ENCODE peak calls at places on chromosomes 13 and 19, in six cellular contexts. One of them, this sample, is unnamed.

GRCh38 chr13:100673376-100673830 is 1.2 kb downstream of the TMTC4 start:
- DNase-seq in ascending aorta: no peak
- DNase-seq in right lobe of liver: no peak
- DNase-seq in stomach: no peak
- DNase-seq in epithelial cell of proximal tubule: no peak
- DNase-seq in bronchial epithelial cell: no peak
- DNase-seq in this sample: no peak

GRCh38 chr13:113275387-113275786 is 21.7 kb upstream of the LAMP1 start:
- DNase-seq in ascending aorta: no peak
- DNase-seq in stomach: peak; percentile 50
- DNase-seq in right lobe of liver: peak; percentile 68
- DNase-seq in epithelial cell of proximal tubule: no peak
- DNase-seq in bronchial epithelial cell: peak; percentile 65
- DNase-seq in this sample: peak; percentile 44

GRCh38 chr19:13085673-13086072 is 17.0 kb downstream of the LYL1 start:
- DNase-seq in ascending aorta: no peak
- DNase-seq in bronchial epithelial cell: no peak
- DNase-seq in epithelial cell of proximal tubule: no peak
- DNase-seq in right lobe of liver: no peak
- DNase-seq in stomach: no peak
- DNase-seq in this sample: peak; percentile 73

GRCh38 chr19:9645466-9645865 is 24.4 kb upstream of the ZNF561 start:
- DNase-seq in ascending aorta: no peak
- DNase-seq in bronchial epithelial cell: no peak
- DNase-seq in right lobe of liver: no peak
- DNase-seq in stomach: no peak
- DNase-seq in epithelial cell of proximal tubule: no peak
- DNase-seq in this sample: no peak

GRCh38 chr13:48216204-48216711 is 16.7 kb upstream of the ITM2B start:
- DNase-seq in right lobe of liver: no peak
- DNase-seq in ascending aorta: no peak
- DNase-seq in epithelial cell of proximal tubule: no peak
- DNase-seq in bronchial epithelial cell: no peak
- DNase-seq in stomach: no peak
- DNase-seq in this sample: no peak

GRCh38 chr13:114090476-114090875 is 41.9 kb downstream of the RASA3 start:
- DNase-seq in right lobe of liver: peak; percentile 22
- DNase-seq in stomach: no peak
- DNase-seq in ascending aorta: no peak
- DNase-seq in bronchial epithelial cell: no peak
- DNase-seq in epithelial cell of proximal tubule: no peak
- DNase-seq in this sample: no peak

GRCh38 chr13:45108716-45109706 is 11.3 kb upstream of the GTF2F2 start:
- DNase-seq in epithelial cell of proximal tubule: peak; percentile 82
- DNase-seq in bronchial epithelial cell: no peak
- DNase-seq in ascending aorta: no peak
- DNase-seq in right lobe of liver: no peak
- DNase-seq in stomach: no peak
- DNase-seq in this sample: no peak

GRCh38 chr19:32676186-32676894 is 692 bp downstream of the RGS9BP start:
- DNase-seq in right lobe of liver: no peak
- DNase-seq in ascending aorta: no peak
- DNase-seq in stomach: peak; percentile 28
- DNase-seq in epithelial cell of proximal tubule: no peak
- DNase-seq in bronchial epithelial cell: no peak
- DNase-seq in this sample: no peak

GRCh38 chr19:18763674-18764590 is 27.2 kb downstream of the COMP start:
- DNase-seq in epithelial cell of proximal tubule: peak; percentile 64
- DNase-seq in ascending aorta: no peak
- DNase-seq in stomach: no peak
- DNase-seq in right lobe of liver: no peak
- DNase-seq in bronchial epithelial cell: peak; percentile 95
- DNase-seq in this sample: peak; percentile 64

GRCh38 chr13:77345150-77345780 is 18.4 kb upstream of the MYCBP2 start:
- DNase-seq in bronchial epithelial cell: peak; percentile 39
- DNase-seq in stomach: no peak
- DNase-seq in epithelial cell of proximal tubule: no peak
- DNase-seq in ascending aorta: no peak
- DNase-seq in right lobe of liver: no peak
- DNase-seq in this sample: no peak

GRCh38 chr19:42287017-42287825 is 14.7 kb upstream of the PRR19 start:
- DNase-seq in stomach: no peak
- DNase-seq in right lobe of liver: no peak
- DNase-seq in bronchial epithelial cell: no peak
- DNase-seq in epithelial cell of proximal tubule: no peak
- DNase-seq in ascending aorta: no peak
- DNase-seq in this sample: no peak

GRCh38 chr13:72126424-72126823 is 259.4 kb upstream of the DACH1 start:
- DNase-seq in epithelial cell of proximal tubule: no peak
- DNase-seq in ascending aorta: no peak
- DNase-seq in stomach: no peak
- DNase-seq in bronchial epithelial cell: peak; percentile 41
- DNase-seq in right lobe of liver: no peak
- DNase-seq in this sample: no peak

GRCh38 chr13:73421310-73421912 is 362.6 kb downstream of the KLF5 start:
- DNase-seq in epithelial cell of proximal tubule: peak; percentile 75
- DNase-seq in bronchial epithelial cell: peak; percentile 100
- DNase-seq in right lobe of liver: no peak
- DNase-seq in ascending aorta: no peak
- DNase-seq in stomach: peak; percentile 88
- DNase-seq in this sample: no peak

GRCh38 chr19:3513198-3514140 is 7.4 kb downstream of the FZR1 start:
- DNase-seq in bronchial epithelial cell: no peak
- DNase-seq in stomach: peak; percentile 39
- DNase-seq in ascending aorta: no peak
- DNase-seq in right lobe of liver: peak; percentile 74
- DNase-seq in epithelial cell of proximal tubule: no peak
- DNase-seq in this sample: no peak
- TF ChIP-seq CTCF in bronchial epithelial cell: no peak
- TF ChIP-seq CTCF in stomach: no peak
- TF ChIP-seq CTCF in ascending aorta: no peak
- TF ChIP-seq CTCF in right lobe of liver: no peak
- TF ChIP-seq CTCF in epithelial cell of proximal tubule: no peak
- TF ChIP-seq CTCF in this sample: no peak

GRCh38 chr13:24680258-24680920 is at the start of gene ATP12A:
- DNase-seq in epithelial cell of proximal tubule: no peak
- DNase-seq in right lobe of liver: no peak
- DNase-seq in ascending aorta: no peak
- DNase-seq in stomach: peak; percentile 35
- DNase-seq in bronchial epithelial cell: no peak
- DNase-seq in this sample: no peak
- TF ChIP-seq CTCF in epithelial cell of proximal tubule: no peak
- TF ChIP-seq CTCF in right lobe of liver: no peak
- TF ChIP-seq CTCF in ascending aorta: no peak
- TF ChIP-seq CTCF in stomach: no peak
- TF ChIP-seq CTCF in bronchial epithelial cell: peak; percentile 8
- TF ChIP-seq CTCF in this sample: no peak

GRCh38 chr13:38670627-38671026 is 16.2 kb upstream of the FREM2 start:
- DNase-seq in bronchial epithelial cell: peak; percentile 66
- DNase-seq in ascending aorta: no peak
- DNase-seq in stomach: no peak
- DNase-seq in epithelial cell of proximal tubule: no peak
- DNase-seq in right lobe of liver: no peak
- DNase-seq in this sample: no peak
- TF ChIP-seq CTCF in bronchial epithelial cell: no peak
- TF ChIP-seq CTCF in ascending aorta: no peak
- TF ChIP-seq CTCF in stomach: no peak
- TF ChIP-seq CTCF in epithelial cell of proximal tubule: peak; percentile 41
- TF ChIP-seq CTCF in right lobe of liver: no peak
- TF ChIP-seq CTCF in this sample: no peak

GRCh38 chr19:5126498-5127223 is 157.7 kb downstream of the KDM4B start:
- DNase-seq in ascending aorta: no peak
- DNase-seq in bronchial epithelial cell: no peak
- DNase-seq in epithelial cell of proximal tubule: no peak
- DNase-seq in right lobe of liver: no peak
- DNase-seq in stomach: no peak
- DNase-seq in this sample: no peak
- TF ChIP-seq CTCF in ascending aorta: no peak
- TF ChIP-seq CTCF in bronchial epithelial cell: no peak
- TF ChIP-seq CTCF in epithelial cell of proximal tubule: no peak
- TF ChIP-seq CTCF in right lobe of liver: no peak
- TF ChIP-seq CTCF in stomach: no peak
- TF ChIP-seq CTCF in this sample: no peak

GRCh38 chr19:45927565-45928261 is 13.1 kb upstream of the NANOS2 start:
- DNase-seq in right lobe of liver: peak; percentile 94
- DNase-seq in bronchial epithelial cell: peak; percentile 90
- DNase-seq in ascending aorta: peak; percentile 34
- DNase-seq in epithelial cell of proximal tubule: no peak
- DNase-seq in stomach: peak; percentile 93
- DNase-seq in this sample: peak; percentile 89
- TF ChIP-seq CTCF in right lobe of liver: no peak
- TF ChIP-seq CTCF in bronchial epithelial cell: no peak
- TF ChIP-seq CTCF in ascending aorta: no peak
- TF ChIP-seq CTCF in epithelial cell of proximal tubule: peak; percentile 3
- TF ChIP-seq CTCF in stomach: no peak
- TF ChIP-seq CTCF in this sample: no peak